ENCODE peak calls at places on chromosome 16, in ten cellular contexts. Z is tibial artery; T is adrenal gland; R is uterus; N is ascending aorta; X is upper lobe of right lung; H is CD4-positive, alpha-beta T cell; O is CD8-positive, alpha-beta T cell; B is IMR-90; A is A549. L is an unnamed sample. For H3K9me3, the result is how much of the 10 kb centered on the place peaks cover.

GRCh38 chr16:83779881-83780280 is 27.9 kb upstream of the HSBP1 start:
- DNase-seq in Z (no peak), T (peak), R (no peak), N (no peak), X (no peak), H (no peak), O (no peak), B (peak), A (no peak), L (no peak)

GRCh38 chr16:4924593-4925378 is 12.2 kb downstream of the PPL start:
- DNase-seq in Z (no peak), T (no peak), R (no peak), N (no peak), X (peak), H (no peak), O (no peak), B (no peak), A (no peak), L (peak)

GRCh38 chr16:49623501-49624266 is 232.2 kb downstream of the ZNF423 start:
- DNase-seq in Z (no peak), T (no peak), R (no peak), N (peak), X (no peak), H (no peak), O (no peak), B (no peak), A (no peak), L (no peak)

GRCh38 chr16:8173111-8173644 is 417.1 kb downstream of the TMEM114 start:
- DNase-seq in Z (peak), T (peak), R (peak), N (no peak), X (peak), H (no peak), O (peak), B (peak), A (peak), L (peak)

GRCh38 chr16:72371307-72372081 is 199.5 kb upstream of the PMFBP1 start:
- DNase-seq in Z (no peak), T (peak), R (no peak), N (no peak), X (no peak), H (no peak), O (no peak), B (peak), A (no peak), L (no peak)

GRCh38 chr16:31487720-31488629 is 5.1 kb downstream of the SLC5A2 start:
- DNase-seq in Z (no peak), T (no peak), R (peak), N (no peak), X (peak), H (peak), O (peak), B (peak), A (peak), L (peak)

GRCh38 chr16:69520800-69521602 is 44.8 kb upstream of the NFAT5 start:
- DNase-seq in Z (no peak), T (no peak), R (no peak), N (peak), X (no peak), H (no peak), O (no peak), B (no peak), A (no peak), L (no peak)

GRCh38 chr16:84780063-84780462 is 39.7 kb upstream of the CRISPLD2 start:
- DNase-seq in Z (no peak), T (no peak), R (no peak), N (no peak), X (no peak), H (no peak), O (no peak), B (no peak), A (no peak), L (no peak)

GRCh38 chr16:87700406-87701065 is 65.2 kb downstream of the KLHDC4 start:
- DNase-seq in Z (no peak), T (no peak), R (no peak), N (no peak), X (no peak), H (no peak), O (no peak), B (no peak), A (no peak), L (no peak)

GRCh38 chr16:31569360-31569717 is 41.6 kb downstream of the AHSP start:
- DNase-seq in Z (no peak), T (no peak), R (no peak), N (no peak), X (no peak), H (no peak), O (no peak), B (no peak), A (no peak), L (no peak)

GRCh38 chr16:69888005-69888560 is 63.1 kb upstream of the CLEC18A start:
- DNase-seq in Z (no peak), T (no peak), R (no peak), N (no peak), X (no peak), H (no peak), O (no peak), B (no peak), A (no peak), L (no peak)

GRCh38 chr16:56961386-56961785 is 364 bp upstream of the CETP start:
- DNase-seq in Z (no peak), T (no peak), R (no peak), N (no peak), X (no peak), H (no peak), O (no peak), B (peak), A (no peak), L (no peak)
- H3K27ac ChIP-seq in Z (no peak), T (peak), R (no peak), N (no peak), X (peak), H (no peak), O (no peak), B (no peak), A (no peak), L (no peak)

GRCh38 chr16:3304370-3304769 is 860 bp downstream of the TIGD7 start:
- DNase-seq in Z (no peak), T (no peak), R (no peak), N (no peak), X (no peak), H (no peak), O (no peak), B (peak), A (no peak), L (no peak)
- H3K9me3 ChIP-seq in Z (half or more), T (under half), R (half or more), N (half or more), X (half or more), H (under half), O (under half), B (under half), A (half or more), L (under half)

GRCh38 chr16:21611178-21611545 is 11.8 kb downstream of the METTL9 start:
- DNase-seq in Z (no peak), T (no peak), R (no peak), N (no peak), X (no peak), H (no peak), O (no peak), B (peak), A (no peak), L (no peak)

GRCh38 chr16:21610766-21611165 is 11.4 kb downstream of the METTL9 start:
- DNase-seq in Z (no peak), T (no peak), R (no peak), N (no peak), X (no peak), H (no peak), O (no peak), B (no peak), A (no peak), L (peak)

GRCh38 chr16:21611546-21612384 is 12.4 kb downstream of the METTL9 start:
- DNase-seq in Z (no peak), T (no peak), R (no peak), N (no peak), X (no peak), H (no peak), O (no peak), B (no peak), A (no peak), L (no peak)

GRCh38 chr16:21608647-21609328 is 9.4 kb downstream of the METTL9 start:
- DNase-seq in Z (no peak), T (no peak), R (no peak), N (no peak), X (no peak), H (no peak), O (no peak), B (no peak), A (no peak), L (peak)

DNA sequence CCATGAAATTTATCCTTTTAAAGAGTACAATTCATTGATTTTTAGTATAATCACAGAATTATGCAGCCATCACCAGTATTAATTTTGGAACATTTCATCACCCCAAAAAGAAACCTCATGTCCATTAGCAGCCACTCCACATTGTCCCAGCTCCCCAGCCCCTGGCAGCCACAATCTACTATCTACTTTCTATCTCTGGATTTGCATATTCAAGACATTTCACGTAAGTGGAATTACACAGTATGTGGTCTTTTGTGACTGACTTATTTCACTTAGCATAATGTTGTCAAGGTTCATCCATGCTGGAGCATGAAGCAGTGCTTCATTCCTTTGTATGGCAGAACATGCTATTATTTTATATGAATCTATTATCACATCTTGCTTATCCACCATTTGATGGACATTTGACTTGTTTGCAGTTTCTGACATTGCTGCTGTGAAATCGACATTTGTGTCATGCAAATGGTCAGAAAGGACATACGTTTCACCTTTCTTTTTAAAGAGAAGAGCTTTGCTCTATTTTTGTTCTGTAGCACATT is 10.7 kb downstream of the METTL9 start:
- DNase-seq in Z (no peak), T (no peak), R (no peak), N (no peak), X (no peak), H (no peak), O (no peak), B (no peak), A (no peak), L (no peak)
- H3K27ac ChIP-seq in Z (no peak), T (no peak), R (no peak), N (no peak), X (no peak), H (no peak), O (no peak), B (no peak), A (no peak), L (no peak)

GRCh38 chr16:35572186-35572585 is 2112.8 kb downstream of the TP53TG3F start:
- DNase-seq in Z (no peak), T (no peak), R (no peak), N (no peak), X (no peak), H (no peak), O (no peak), B (no peak), A (no peak), L (no peak)

GRCh38 chr16:35573407-35573806 is 2114.0 kb downstream of the TP53TG3F start:
- DNase-seq in Z (no peak), T (no peak), R (no peak), N (no peak), X (no peak), H (no peak), O (no peak), B (no peak), A (no peak), L (no peak)

GRCh38 chr16:35569413-35569812 is 2110.0 kb downstream of the TP53TG3F start:
- DNase-seq in Z (no peak), T (no peak), R (no peak), N (no peak), X (no peak), H (no peak), O (no peak), B (no peak), A (no peak), L (no peak)

GRCh38 chr16:35574011-35574410 is 2114.6 kb downstream of the TP53TG3F start:
- DNase-seq in Z (no peak), T (no peak), R (no peak), N (no peak), X (no peak), H (no peak), O (no peak), B (no peak), A (no peak), L (no peak)

GRCh38 chr16:35570946-35571345 is 2111.5 kb downstream of the TP53TG3F start:
- DNase-seq in Z (no peak), T (no peak), R (no peak), N (no peak), X (no peak), H (no peak), O (no peak), B (no peak), A (no peak), L (no peak)
- H3K9me3 ChIP-seq in Z (under half), T (under half), R (under half), N (under half), X (under half), H (under half), O (under half), B (under half), A (under half), L (under half)